ENCODE peak calls at places on chromosomes 6 and 20, in seven cellular contexts. X is PC-9, S is GM23338, T is MM.1S, I is GM23248, Y is neural progenitor cell, R is SK-N-SH. P is an unnamed sample. For H4K20me1 and H3F3A, the result is how much of the 10 kb centered on the place peaks cover.

GRCh38 chr6:37137201-37137880 is 32.6 kb upstream of the PIM1 start:
- DNase-seq in X (peak), T (no peak), Y (peak), S (peak), I (peak), R (peak), P (peak)

GRCh38 chr20:45049904-45050471 is 50.9 kb downstream of the KCNS1 start:
- DNase-seq in R (no peak), T (no peak), Y (peak), S (no peak), X (no peak), I (no peak), P (no peak)

GRCh38 chr6:26305097-26305841 is 59.7 kb upstream of the BTN3A2 start:
- DNase-seq in T (peak), Y (peak), X (peak), R (no peak), I (peak), S (peak), P (peak)

GRCh38 chr20:375265-375889 is 5.2 kb upstream of the TRIB3 start:
- DNase-seq in I (no peak), Y (no peak), X (no peak), S (no peak), T (no peak), R (no peak), P (no peak)

GRCh38 chr6:42316981-42317380 is 99.3 kb upstream of the MRPS10 start:
- DNase-seq in R (no peak), I (no peak), T (no peak), Y (no peak), X (no peak), S (no peak), P (peak)

GRCh38 chr6:3504938-3505735 is 48.3 kb upstream of the SLC22A23 start:
- DNase-seq in I (no peak), S (no peak), Y (no peak), X (no peak), R (no peak), T (no peak), P (no peak)

GRCh38 chr6:69069881-69070280 is 434.8 kb downstream of the ADGRB3 start:
- DNase-seq in Y (no peak), T (no peak), I (no peak), R (no peak), X (no peak), S (no peak), P (no peak)

GRCh38 chr20:1150218-1150617 is 31.8 kb downstream of the PSMF1 start:
- DNase-seq in S (no peak), Y (no peak), T (no peak), X (no peak), I (peak), R (no peak), P (peak)

GRCh38 chr6:100657678-100658330 is 193.1 kb upstream of the SIM1 start:
- DNase-seq in X (no peak), I (peak), T (peak), R (no peak), Y (no peak), S (no peak), P (peak)

GRCh38 chr6:111478064-111478476 is 4.9 kb downstream of the REV3L start:
- DNase-seq in Y (no peak), T (no peak), S (no peak), X (peak), I (peak), R (no peak), P (peak)

GRCh38 chr20:51500936-51501335 is 41.6 kb downstream of the NFATC2 start:
- DNase-seq in X (no peak), T (no peak), Y (no peak), R (no peak), S (no peak), I (no peak), P (no peak)

GRCh38 chr20:50247196-50248094 is 56.8 kb downstream of the CEBPB start:
- DNase-seq in R (no peak), T (no peak), Y (no peak), X (no peak), I (no peak), S (no peak), P (no peak)

GRCh38 chr6:113591896-113592827 is 265.0 kb upstream of the MARCKS start:
- DNase-seq in X (peak), I (peak), S (peak), T (no peak), Y (peak), R (no peak), P (no peak)

GRCh38 chr6:4844108-4844507 is 67.9 kb downstream of the CDYL start:
- DNase-seq in R (no peak), Y (no peak), T (no peak), I (no peak), S (peak), X (no peak), P (no peak)

GRCh38 chr6:4840169-4840568 is 64.0 kb downstream of the CDYL start:
- DNase-seq in X (no peak), I (no peak), R (no peak), Y (no peak), S (no peak), T (no peak), P (no peak)
- H4K20me1 ChIP-seq in X (under half), I (under half), R (under half), Y (under half), S (half or more), T (under half), P (under half)

DNA sequence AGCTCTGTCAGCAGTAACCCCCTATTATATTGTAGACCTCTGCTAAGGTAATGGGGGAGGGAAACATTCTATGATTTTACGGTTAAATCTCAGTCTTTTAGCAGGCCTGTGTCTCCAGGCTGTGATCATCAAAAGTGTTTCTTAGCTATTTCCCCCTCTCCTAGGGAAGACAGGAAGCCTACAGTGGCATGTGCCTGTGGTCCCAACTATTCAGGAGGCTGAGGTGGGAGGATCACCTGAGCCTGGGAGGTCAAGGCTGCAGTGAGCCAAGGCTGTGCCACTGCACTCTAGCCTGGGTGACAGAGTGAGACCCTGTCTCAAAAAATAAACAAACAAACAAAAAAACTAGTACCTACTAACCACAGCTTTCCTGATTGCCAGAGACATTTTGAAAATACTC is 67.9 kb downstream of the DNAAF9 start:
- DNase-seq in X (no peak), Y (no peak), I (no peak), S (no peak), T (no peak), R (no peak), P (no peak)
- H3K27ac ChIP-seq in X (no peak), Y (no peak), I (no peak), S (no peak), T (no peak), R (peak), P (no peak)

GRCh38 chr20:47265984-47266383 is 90.5 kb downstream of the ZMYND8 start:
- DNase-seq in I (no peak), R (no peak), S (no peak), T (peak), X (no peak), Y (no peak), P (no peak)
- H3F3A ChIP-seq in I (under half), R (under half), S (under half), T (under half), X (under half), Y (under half), P (under half)

GRCh38 chr6:128438311-128438916 is 82.0 kb downstream of the PTPRK start:
- DNase-seq in S (peak), I (no peak), T (no peak), X (no peak), R (no peak), Y (peak), P (no peak)

GRCh38 chr6:128432394-128432793 is 88.0 kb downstream of the PTPRK start:
- DNase-seq in I (peak), S (no peak), Y (no peak), X (no peak), T (no peak), R (no peak), P (peak)

GRCh38 chr6:128443553-128443952 is 76.8 kb downstream of the PTPRK start:
- DNase-seq in S (no peak), R (no peak), X (no peak), Y (no peak), I (peak), T (no peak), P (no peak)

DNA sequence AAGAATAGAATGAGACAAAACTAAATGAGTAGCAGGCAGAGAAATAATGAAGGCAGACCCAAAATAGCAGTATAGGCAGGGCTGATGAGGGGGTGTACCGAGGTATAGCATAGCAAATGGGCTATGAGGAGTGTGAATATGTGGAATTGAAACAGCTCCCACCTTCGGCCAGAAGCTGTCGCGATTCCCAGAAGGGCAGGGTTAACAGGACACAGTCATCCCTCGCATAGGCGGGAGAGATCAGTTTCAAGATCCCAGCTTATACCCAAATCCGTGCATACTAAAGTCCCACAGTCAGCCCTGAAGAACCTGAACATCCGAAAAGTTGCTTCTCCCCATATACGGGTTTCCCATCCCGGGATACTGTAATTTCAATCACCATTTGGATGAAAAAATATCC is 82.7 kb downstream of the PTPRK start:
- DNase-seq in T (no peak), I (no peak), X (no peak), S (no peak), R (no peak), Y (no peak), P (no peak)
- H4K20me1 ChIP-seq in T (under half), I (under half), X (under half), S (under half), R (under half), Y (under half), P (under half)